ENCODE peak calls at places on chromosomes 12 and 14, in four cellular contexts. L, R, N and K are unnamed samples.

GRCh38 chr14:79424462-79424861 is 786.8 kb downstream of the DIO2 start:
- DNase-seq in R (no peak), N (no peak), L (no peak), K (no peak)

GRCh38 chr14:81990312-81990761 is 456.7 kb upstream of the SEL1L start:
- DNase-seq in N (peak), R (peak), L (no peak), K (peak)

GRCh38 chr14:101352567-101352966 is 208.7 kb upstream of the DIO3 start:
- DNase-seq in N (no peak), L (no peak), R (no peak), K (no peak)

GRCh38 chr12:117689857-117690256 is 278.9 kb downstream of the KSR2 start:
- DNase-seq in N (no peak), R (no peak), L (no peak), K (no peak)

GRCh38 chr14:35244542-35244941 is 47.6 kb upstream of the PSMA6 start:
- DNase-seq in R (no peak), N (no peak), L (no peak), K (no peak)

GRCh38 chr14:23376477-23377200 is at the start of gene CMTM5:
- DNase-seq in L (no peak), N (no peak), R (no peak), K (no peak)

GRCh38 chr14:105883066-105884005 is 357.0 kb downstream of the TMEM121 start:
- DNase-seq in L (peak), N (no peak), R (no peak), K (no peak)

GRCh38 chr12:104722541-104723534 is 235.3 kb downstream of the SLC41A2 start:
- DNase-seq in L (no peak), N (no peak), R (no peak), K (no peak)

GRCh38 chr14:67583711-67584644 is 16.1 kb downstream of the PIGH start:
- DNase-seq in L (no peak), N (peak), R (peak), K (peak)

GRCh38 chr14:59161571-59162175 is 26.8 kb upstream of the DAAM1 start:
- DNase-seq in R (no peak), N (no peak), L (no peak), K (no peak)

GRCh38 chr14:105473033-105473676 is 1.5 kb upstream of the CRIP2 start:
- DNase-seq in L (no peak), R (no peak), N (no peak), K (no peak)

GRCh38 chr12:3218846-3219632 is 141.9 kb downstream of the TSPAN9 start:
- DNase-seq in N (no peak), L (no peak), R (no peak), K (no peak)

GRCh38 chr14:35213869-35214387 is 78.3 kb upstream of the PSMA6 start:
- DNase-seq in N (no peak), L (no peak), R (no peak), K (no peak)

GRCh38 chr12:65656904-65657351 is 167.4 kb upstream of the HMGA2 start:
- DNase-seq in L (no peak), R (no peak), N (no peak), K (no peak)

GRCh38 chr14:77338332-77338731 is 17.5 kb downstream of the GSTZ1 start:
- DNase-seq in R (no peak), L (no peak), N (no peak), K (no peak)

GRCh38 chr12:117047810-117048584 is 51.2 kb downstream of the TESC start:
- DNase-seq in R (no peak), L (no peak), N (no peak), K (no peak)

GRCh38 chr12:88539893-88540292 is 40.4 kb downstream of the KITLG start:
- DNase-seq in L (no peak), N (no peak), R (no peak), K (no peak)

GRCh38 chr12:117033382-117034045 is 65.7 kb downstream of the TESC start:
- DNase-seq in L (no peak), R (no peak), N (no peak), K (no peak)

GRCh38 chr14:103109789-103110415 is 13.4 kb upstream of the TNFAIP2 start:
- DNase-seq in N (no peak), L (peak), R (no peak), K (no peak)

GRCh38 chr12:68119250-68119649 is 40.3 kb downstream of the IFNG start:
- DNase-seq in N (no peak), L (no peak), R (no peak), K (no peak)